ENCODE peak calls at places on chromosomes 2 and 18, in ten cellular contexts. One of them, this sample, is unnamed.

GRCh38 chr2:40230186-40230585 is 221.7 kb downstream of the SLC8A1 start:
- DNase-seq in K562: no peak
- DNase-seq in sigmoid colon: no peak
- DNase-seq in gastrocnemius medialis: no peak
- DNase-seq in uterus: no peak
- DNase-seq in A549: no peak
- DNase-seq in endothelial cell of umbilical vein: no peak
- DNase-seq in body of pancreas: no peak
- DNase-seq in IMR-90: no peak
- DNase-seq in ovary: no peak
- DNase-seq in this sample: no peak

GRCh38 chr2:150887926-150888325 is 373.7 kb downstream of the RBM43 start:
- DNase-seq in K562: no peak
- DNase-seq in sigmoid colon: no peak
- DNase-seq in gastrocnemius medialis: no peak
- DNase-seq in uterus: no peak
- DNase-seq in A549: no peak
- DNase-seq in endothelial cell of umbilical vein: peak
- DNase-seq in body of pancreas: no peak
- DNase-seq in IMR-90: peak
- DNase-seq in ovary: no peak
- DNase-seq in this sample: no peak

GRCh38 chr2:133497261-133497893 is 70.9 kb downstream of the NCKAP5 start:
- DNase-seq in K562: no peak
- DNase-seq in sigmoid colon: no peak
- DNase-seq in gastrocnemius medialis: no peak
- DNase-seq in uterus: no peak
- DNase-seq in A549: no peak
- DNase-seq in endothelial cell of umbilical vein: peak
- DNase-seq in body of pancreas: no peak
- DNase-seq in IMR-90: peak
- DNase-seq in ovary: no peak
- DNase-seq in this sample: no peak

GRCh38 chr2:40758778-40759177 is 306.9 kb upstream of the SLC8A1 start:
- DNase-seq in K562: no peak
- DNase-seq in sigmoid colon: no peak
- DNase-seq in gastrocnemius medialis: no peak
- DNase-seq in uterus: no peak
- DNase-seq in A549: no peak
- DNase-seq in endothelial cell of umbilical vein: peak
- DNase-seq in body of pancreas: no peak
- DNase-seq in IMR-90: peak
- DNase-seq in ovary: no peak
- DNase-seq in this sample: no peak

GRCh38 chr2:43576983-43577892 is 18.6 kb downstream of the THADA start:
- DNase-seq in K562: peak
- DNase-seq in sigmoid colon: no peak
- DNase-seq in gastrocnemius medialis: no peak
- DNase-seq in uterus: peak
- DNase-seq in A549: peak
- DNase-seq in endothelial cell of umbilical vein: peak
- DNase-seq in body of pancreas: peak
- DNase-seq in IMR-90: peak
- DNase-seq in ovary: no peak
- DNase-seq in this sample: peak

GRCh38 chr18:80169607-80170006 is 60.5 kb downstream of the ADNP2 start:
- DNase-seq in K562: no peak
- DNase-seq in sigmoid colon: no peak
- DNase-seq in gastrocnemius medialis: no peak
- DNase-seq in uterus: no peak
- DNase-seq in A549: no peak
- DNase-seq in endothelial cell of umbilical vein: no peak
- DNase-seq in body of pancreas: no peak
- DNase-seq in IMR-90: peak
- DNase-seq in ovary: peak
- DNase-seq in this sample: no peak

GRCh38 chr2:48855142-48855541 is 99.6 kb upstream of the LHCGR start:
- DNase-seq in K562: no peak
- DNase-seq in sigmoid colon: no peak
- DNase-seq in gastrocnemius medialis: no peak
- DNase-seq in uterus: no peak
- DNase-seq in A549: no peak
- DNase-seq in endothelial cell of umbilical vein: no peak
- DNase-seq in body of pancreas: no peak
- DNase-seq in IMR-90: peak
- DNase-seq in ovary: no peak
- DNase-seq in this sample: no peak

GRCh38 chr2:239775623-239776440 is 249.3 kb downstream of the NDUFA10 start:
- DNase-seq in K562: no peak
- DNase-seq in sigmoid colon: peak
- DNase-seq in gastrocnemius medialis: no peak
- DNase-seq in uterus: no peak
- DNase-seq in A549: no peak
- DNase-seq in endothelial cell of umbilical vein: no peak
- DNase-seq in body of pancreas: no peak
- DNase-seq in IMR-90: no peak
- DNase-seq in ovary: no peak
- DNase-seq in this sample: no peak

GRCh38 chr2:1011018-1011405 is 60.4 kb downstream of the SNTG2 start:
- DNase-seq in K562: no peak
- DNase-seq in sigmoid colon: no peak
- DNase-seq in gastrocnemius medialis: no peak
- DNase-seq in uterus: no peak
- DNase-seq in A549: no peak
- DNase-seq in endothelial cell of umbilical vein: no peak
- DNase-seq in body of pancreas: no peak
- DNase-seq in IMR-90: no peak
- DNase-seq in ovary: no peak
- DNase-seq in this sample: no peak

DNA sequence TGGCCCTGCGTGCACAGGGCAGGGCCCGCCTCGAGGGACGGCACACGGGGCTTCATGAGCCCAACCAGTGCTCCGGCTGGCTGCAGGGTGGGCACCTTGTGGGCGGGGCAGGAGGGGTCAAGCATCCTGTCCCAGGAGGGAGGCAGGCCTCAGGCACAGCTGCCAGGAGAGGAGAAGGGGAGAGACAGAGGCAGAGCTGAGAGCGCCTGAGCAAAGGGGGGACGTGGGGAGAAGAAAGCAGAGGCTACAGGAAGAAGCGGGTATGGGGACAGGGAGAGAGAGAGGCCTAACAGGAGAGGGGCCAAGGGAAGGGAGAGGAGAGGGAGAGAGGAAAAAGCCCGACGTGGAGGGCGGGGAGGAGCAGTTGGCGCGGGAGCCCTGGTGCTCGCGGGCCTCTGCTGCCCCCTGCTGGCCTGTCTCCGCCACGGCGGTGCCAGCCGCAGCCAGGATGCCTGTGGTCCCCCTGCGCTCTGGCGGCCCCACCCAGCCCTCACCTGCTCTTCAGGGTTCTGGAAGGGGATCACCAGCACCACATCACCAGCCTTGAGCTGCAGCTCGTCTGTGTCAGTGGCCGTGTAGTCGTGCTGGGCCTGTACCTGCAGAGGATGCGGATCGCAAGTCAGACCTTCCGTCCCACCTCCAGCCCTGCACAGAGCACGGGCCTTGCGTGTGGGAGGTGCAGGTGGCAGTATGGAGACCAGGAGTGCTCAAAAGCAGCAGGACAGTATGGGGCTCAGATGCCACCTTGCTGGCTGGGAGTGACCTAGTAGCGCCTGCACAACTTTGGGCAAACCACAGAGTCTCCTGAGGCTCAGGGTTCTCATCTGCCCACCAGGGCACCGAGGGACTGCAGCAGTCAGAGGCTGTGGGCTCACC is 56.8 kb downstream of the BIN1 start:
- DNase-seq in K562: peak
- DNase-seq in sigmoid colon: peak
- DNase-seq in gastrocnemius medialis: peak
- DNase-seq in uterus: peak
- DNase-seq in A549: peak
- DNase-seq in endothelial cell of umbilical vein: peak
- DNase-seq in body of pancreas: peak
- DNase-seq in IMR-90: peak
- DNase-seq in ovary: peak
- DNase-seq in this sample: peak
- TF ChIP-seq POLR2A in K562: no peak
- TF ChIP-seq POLR2A in sigmoid colon: no peak
- TF ChIP-seq POLR2A in gastrocnemius medialis: no peak
- TF ChIP-seq POLR2A in uterus: no peak
- TF ChIP-seq POLR2A in A549: no peak
- TF ChIP-seq POLR2A in endothelial cell of umbilical vein: no peak
- TF ChIP-seq POLR2A in body of pancreas: no peak
- TF ChIP-seq POLR2A in IMR-90: no peak
- TF ChIP-seq POLR2A in ovary: no peak
- TF ChIP-seq POLR2A in this sample: no peak

GRCh38 chr2:159904127-159904564 is 106.1 kb upstream of the CD302 start:
- DNase-seq in K562: no peak
- DNase-seq in sigmoid colon: no peak
- DNase-seq in gastrocnemius medialis: no peak
- DNase-seq in uterus: no peak
- DNase-seq in A549: no peak
- DNase-seq in endothelial cell of umbilical vein: peak
- DNase-seq in body of pancreas: peak
- DNase-seq in IMR-90: no peak
- DNase-seq in ovary: peak
- DNase-seq in this sample: no peak
- TF ChIP-seq POLR2A in K562: no peak
- TF ChIP-seq POLR2A in sigmoid colon: no peak
- TF ChIP-seq POLR2A in gastrocnemius medialis: no peak
- TF ChIP-seq POLR2A in uterus: no peak
- TF ChIP-seq POLR2A in A549: no peak
- TF ChIP-seq POLR2A in endothelial cell of umbilical vein: no peak
- TF ChIP-seq POLR2A in body of pancreas: no peak
- TF ChIP-seq POLR2A in IMR-90: no peak
- TF ChIP-seq POLR2A in ovary: no peak
- TF ChIP-seq POLR2A in this sample: no peak

DNA sequence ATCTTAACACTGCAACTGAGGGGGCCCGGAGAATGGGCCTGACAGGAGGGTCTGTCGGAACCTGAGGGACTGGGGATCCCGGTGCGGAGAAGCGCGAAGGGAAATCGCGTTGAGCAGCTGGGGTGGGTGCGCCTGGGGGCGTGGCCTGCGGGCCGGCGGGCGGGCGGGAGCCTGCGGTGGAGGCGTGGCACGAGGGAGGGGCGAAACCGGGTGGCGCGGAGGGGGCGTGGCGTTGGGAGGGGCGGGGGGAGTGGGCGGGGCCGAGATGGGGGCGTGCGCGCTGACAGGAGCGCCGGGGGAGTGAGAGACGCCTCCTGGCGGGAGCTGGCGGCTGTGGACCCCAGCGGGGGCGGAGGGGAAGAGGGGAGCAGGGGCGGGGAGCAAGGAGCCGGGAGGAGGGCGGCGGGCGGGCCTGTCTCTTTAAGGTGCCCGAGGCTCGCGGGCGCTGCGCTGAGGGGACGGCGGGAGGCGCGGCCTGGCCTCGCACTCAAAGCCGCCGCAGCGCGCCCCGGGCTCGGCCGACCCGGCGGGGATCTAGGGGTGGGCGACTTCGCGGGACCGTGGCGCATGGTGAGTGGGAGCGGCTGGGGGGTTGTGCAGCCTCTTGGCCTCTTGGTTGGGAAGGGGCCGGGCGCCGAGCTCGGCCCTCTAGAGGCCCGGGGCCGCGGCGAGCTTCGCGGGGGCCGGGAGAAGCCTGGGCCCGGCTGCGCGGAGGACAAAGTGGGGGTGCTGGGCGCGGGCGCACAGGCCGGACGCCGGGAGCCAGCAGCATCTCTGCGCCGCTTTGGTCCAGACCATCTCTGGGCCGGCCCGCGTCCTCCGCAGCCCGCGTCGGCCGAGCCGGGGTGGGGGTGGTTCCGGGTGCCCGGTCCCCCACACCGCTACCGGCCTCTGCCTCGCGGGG is at the start of gene TWSG1:
- DNase-seq in K562: peak
- DNase-seq in sigmoid colon: peak
- DNase-seq in gastrocnemius medialis: peak
- DNase-seq in uterus: peak
- DNase-seq in A549: peak
- DNase-seq in endothelial cell of umbilical vein: peak
- DNase-seq in body of pancreas: peak
- DNase-seq in IMR-90: peak
- DNase-seq in ovary: peak
- DNase-seq in this sample: peak
- TF ChIP-seq POLR2A in K562: peak
- TF ChIP-seq POLR2A in sigmoid colon: peak
- TF ChIP-seq POLR2A in gastrocnemius medialis: peak
- TF ChIP-seq POLR2A in uterus: peak
- TF ChIP-seq POLR2A in A549: peak
- TF ChIP-seq POLR2A in endothelial cell of umbilical vein: peak
- TF ChIP-seq POLR2A in body of pancreas: no peak
- TF ChIP-seq POLR2A in IMR-90: no peak
- TF ChIP-seq POLR2A in ovary: peak
- TF ChIP-seq POLR2A in this sample: peak

GRCh38 chr2:218720048-218721041 is 9.7 kb downstream of the TTLL4 start:
- DNase-seq in K562: no peak
- DNase-seq in sigmoid colon: no peak
- DNase-seq in gastrocnemius medialis: no peak
- DNase-seq in uterus: no peak
- DNase-seq in A549: no peak
- DNase-seq in endothelial cell of umbilical vein: no peak
- DNase-seq in body of pancreas: no peak
- DNase-seq in IMR-90: no peak
- DNase-seq in ovary: no peak
- DNase-seq in this sample: no peak

GRCh38 chr2:218721488-218721887 is 10.9 kb downstream of the TTLL4 start:
- DNase-seq in K562: no peak
- DNase-seq in sigmoid colon: no peak
- DNase-seq in gastrocnemius medialis: no peak
- DNase-seq in uterus: no peak
- DNase-seq in A549: no peak
- DNase-seq in endothelial cell of umbilical vein: no peak
- DNase-seq in body of pancreas: no peak
- DNase-seq in IMR-90: no peak
- DNase-seq in ovary: no peak
- DNase-seq in this sample: no peak

GRCh38 chr2:218722419-218722818 is 11.8 kb downstream of the TTLL4 start:
- DNase-seq in K562: no peak
- DNase-seq in sigmoid colon: no peak
- DNase-seq in gastrocnemius medialis: no peak
- DNase-seq in uterus: no peak
- DNase-seq in A549: no peak
- DNase-seq in endothelial cell of umbilical vein: peak
- DNase-seq in body of pancreas: no peak
- DNase-seq in IMR-90: no peak
- DNase-seq in ovary: no peak
- DNase-seq in this sample: no peak

GRCh38 chr2:218722876-218723477 is 12.3 kb downstream of the TTLL4 start:
- DNase-seq in K562: no peak
- DNase-seq in sigmoid colon: no peak
- DNase-seq in gastrocnemius medialis: no peak
- DNase-seq in uterus: no peak
- DNase-seq in A549: no peak
- DNase-seq in endothelial cell of umbilical vein: peak
- DNase-seq in body of pancreas: no peak
- DNase-seq in IMR-90: no peak
- DNase-seq in ovary: no peak
- DNase-seq in this sample: no peak

DNA sequence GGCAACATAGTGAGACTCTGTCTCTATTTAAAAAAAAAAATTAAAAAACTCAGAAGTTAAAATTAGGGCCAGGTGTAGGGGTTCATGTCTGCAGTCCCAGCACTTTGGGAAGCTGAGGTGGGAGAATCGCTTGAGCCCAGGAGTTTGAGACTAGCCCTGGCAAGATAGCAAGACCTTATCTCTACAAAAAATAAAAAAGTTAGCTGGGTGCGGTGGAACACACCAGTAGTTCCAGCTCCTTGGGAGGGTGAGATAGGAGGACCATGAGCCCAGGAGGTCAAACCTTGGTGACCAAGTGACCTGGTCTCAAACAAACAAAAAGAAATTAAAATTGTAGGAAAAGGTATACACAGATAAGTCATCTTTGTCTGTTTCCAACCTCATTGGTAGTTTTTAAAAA is 11.3 kb downstream of the TTLL4 start:
- DNase-seq in K562: peak
- DNase-seq in sigmoid colon: no peak
- DNase-seq in gastrocnemius medialis: no peak
- DNase-seq in uterus: no peak
- DNase-seq in A549: no peak
- DNase-seq in endothelial cell of umbilical vein: no peak
- DNase-seq in body of pancreas: no peak
- DNase-seq in IMR-90: no peak
- DNase-seq in ovary: no peak
- DNase-seq in this sample: no peak
- TF ChIP-seq POLR2A in K562: no peak
- TF ChIP-seq POLR2A in sigmoid colon: no peak
- TF ChIP-seq POLR2A in gastrocnemius medialis: no peak
- TF ChIP-seq POLR2A in uterus: no peak
- TF ChIP-seq POLR2A in A549: no peak
- TF ChIP-seq POLR2A in endothelial cell of umbilical vein: no peak
- TF ChIP-seq POLR2A in body of pancreas: no peak
- TF ChIP-seq POLR2A in IMR-90: no peak
- TF ChIP-seq POLR2A in ovary: no peak
- TF ChIP-seq POLR2A in this sample: no peak

This sample was measured in H54.